ENCODE peak calls at places on chromosomes 3 and 15, in four cellular contexts. P is EH; V is activated CD4-positive, alpha-beta T cell treated with anti-CD3 and anti-CD28 coated beads, Interleukin-2, amount 10 ng/mL, durations not matched to agents 7 days and 5 days; X is NCI-H1105 treated with DMSO at 0.1 percent for 48 hours. I is an unnamed sample.

GRCh38 chr3:14110699-14111098 is 14.0 kb downstream of the CHCHD4 start:
- DNase-seq in P (peak), V (no peak), X (no peak), I (no peak)

GRCh38 chr3:139558351-139559170 is 19.0 kb upstream of the RBP1 start:
- DNase-seq in V (no peak), X (no peak), P (no peak), I (no peak)

GRCh38 chr3:83926291-83926690 is 1032.5 kb upstream of the CADM2 start:
- DNase-seq in V (no peak), X (no peak), P (no peak), I (no peak)

GRCh38 chr15:25545017-25545416 is 106.2 kb upstream of the UBE3A start:
- DNase-seq in V (no peak), P (peak), X (no peak), I (no peak)

GRCh38 chr3:194062825-194063224 is 73.1 kb upstream of the HES1 start:
- DNase-seq in P (no peak), V (no peak), X (peak), I (no peak)

GRCh38 chr3:104846270-104846669 is 520.4 kb upstream of the ALCAM start:
- DNase-seq in V (no peak), X (no peak), P (peak), I (peak)

GRCh38 chr3:172057059-172057458 is 17.7 kb downstream of the FNDC3B start:
- DNase-seq in X (no peak), V (no peak), P (no peak), I (no peak)

GRCh38 chr3:10485380-10485779 is 20.0 kb downstream of the ATP2B2 start:
- DNase-seq in V (no peak), X (no peak), P (no peak), I (peak)

GRCh38 chr3:127615631-127616305 is 13.2 kb upstream of the PODXL2 start:
- DNase-seq in V (no peak), X (no peak), P (peak), I (peak)

GRCh38 chr3:22371592-22372291 is 620.7 kb upstream of the ZNF385D start:
- DNase-seq in X (no peak), P (no peak), V (no peak), I (peak)

GRCh38 chr15:80173022-80173759 is 20.4 kb downstream of the FAH start:
- DNase-seq in X (peak), V (peak), P (peak), I (no peak)

GRCh38 chr3:66010348-66011097 is 28.2 kb downstream of the MAGI1 start:
- DNase-seq in X (no peak), P (peak), V (no peak), I (no peak)